ENCODE peak calls at places on chromosome 2, in four cellular contexts. X is IMR-90, R is astrocyte, H is prostate gland. Z is an unnamed sample.

GRCh38 chr2:74502720-74503505 is 3.5 kb upstream of the LBX2 start:
- DNase-seq in R (peak; percentile 67), H (no peak), X (peak; percentile 84), Z (peak; percentile 89)

GRCh38 chr2:85737481-85737880 is 16.3 kb upstream of the ATOH8 start:
- DNase-seq in R (peak; percentile 85), X (peak; percentile 87), H (no peak), Z (peak; percentile 88)

GRCh38 chr2:241665731-241666440 is 20.7 kb downstream of the DTYMK start:
- DNase-seq in X (no peak), H (no peak), R (peak; percentile 25), Z (no peak)

GRCh38 chr2:45700407-45701013 is 49.0 kb downstream of the PRKCE start:
- DNase-seq in H (no peak), R (no peak), X (no peak), Z (no peak)

GRCh38 chr2:218286570-218287459 is 5.5 kb downstream of the TMBIM1 start:
- DNase-seq in H (peak; percentile 90), X (peak; percentile 94), R (peak; percentile 95), Z (peak; percentile 97)

GRCh38 chr2:233359823-233360222 is 5.5 kb downstream of the DGKD start:
- DNase-seq in X (no peak), H (no peak), R (no peak), Z (no peak)

GRCh38 chr2:210915912-210916311 is 359.5 kb downstream of the CPS1 start:
- DNase-seq in R (no peak), X (no peak), H (no peak), Z (no peak)

GRCh38 chr2:32926708-32927084 is 20.1 kb upstream of the LTBP1 start:
- DNase-seq in H (no peak), R (peak; percentile 39), X (peak; percentile 93), Z (peak; percentile 95)

GRCh38 chr2:160224060-160224459 is 24.0 kb upstream of the ITGB6 start:
- DNase-seq in H (no peak), R (peak; percentile 98), X (peak; percentile 98), Z (peak; percentile 89)

GRCh38 chr2:44349506-44349905 is 11.8 kb downstream of the PREPL start:
- DNase-seq in X (no peak), H (no peak), R (no peak), Z (no peak)

GRCh38 chr2:104858325-104858978 is 4.5 kb downstream of the POU3F3 start:
- DNase-seq in X (no peak), H (no peak), R (no peak), Z (no peak)

GRCh38 chr2:202265467-202266277 is at the start of gene NOP58:
- DNase-seq in R (peak; percentile 91), X (peak; percentile 96), H (peak; percentile 96), Z (peak; percentile 96)

GRCh38 chr2:69538872-69539548 is 101.8 kb upstream of the NFU1 start:
- DNase-seq in H (no peak), R (no peak), X (no peak), Z (no peak)

GRCh38 chr2:158742536-158742935 is 52.6 kb upstream of the DAPL1 start:
- DNase-seq in X (no peak), H (no peak), R (no peak), Z (no peak)

GRCh38 chr2:32246911-32247310 is 17.8 kb downstream of the NLRC4 start:
- DNase-seq in X (no peak), H (no peak), R (no peak), Z (no peak)

GRCh38 chr2:68715353-68716041 is 19.1 kb upstream of the ARHGAP25 start:
- DNase-seq in H (peak; percentile 52), R (peak; percentile 6), X (peak; percentile 38), Z (peak; percentile 67)

GRCh38 chr2:12428324-12428723 is 288.4 kb upstream of the TRIB2 start:
- DNase-seq in R (no peak), X (peak; percentile 53), H (no peak), Z (no peak)

GRCh38 chr2:112095654-112096053 is 40.6 kb downstream of the TMEM87B start:
- DNase-seq in R (no peak), X (no peak), H (no peak), Z (no peak)

GRCh38 chr2:88054300-88055048 is 1.1 kb downstream of the KRCC1 start:
- DNase-seq in X (no peak), R (peak; percentile 34), H (no peak), Z (peak; percentile 8)

GRCh38 chr2:220510668-220511067 is 883.2 kb downstream of the SLC4A3 start:
- DNase-seq in R (peak; percentile 64), X (peak; percentile 56), H (no peak), Z (peak; percentile 10)

GRCh38 chr2:72973566-72974435 is 56.5 kb downstream of the EMX1 start:
- DNase-seq in H (no peak), R (peak; percentile 9), X (peak; percentile 58), Z (peak; percentile 68)

GRCh38 chr2:112055833-112056625 is 960 bp downstream of the TMEM87B start:
- DNase-seq in R (peak; percentile 94), H (peak; percentile 63), X (peak; percentile 95), Z (peak; percentile 97)

GRCh38 chr2:79935046-79935729 is 369.4 kb downstream of the LRRTM1 start:
- DNase-seq in H (no peak), X (no peak), R (no peak), Z (no peak)

GRCh38 chr2:234032301-234032856 is 18.1 kb upstream of the SPP2 start:
- DNase-seq in X (peak; percentile 82), H (no peak), R (peak; percentile 86), Z (peak; percentile 56)

GRCh38 chr2:213148572-213149331 is 2.7 kb downstream of the IKZF2 start:
- DNase-seq in H (no peak), X (no peak), R (no peak), Z (no peak)

GRCh38 chr2:214261683-214262082 is 149.2 kb upstream of the VWC2L start:
- DNase-seq in R (peak; percentile 22), H (no peak), X (peak; percentile 8), Z (no peak)

GRCh38 chr2:180985771-180986395 is 5.5 kb downstream of the UBE2E3 start:
- DNase-seq in X (no peak), R (no peak), H (no peak), Z (no peak)

GRCh38 chr2:44107086-44107740 is 61.5 kb upstream of the PPM1B start:
- DNase-seq in H (no peak), R (no peak), X (no peak), Z (no peak)

GRCh38 chr2:228417966-228418365 is 236.5 kb upstream of the SPHKAP start:
- DNase-seq in R (no peak), X (no peak), H (no peak), Z (no peak)

GRCh38 chr2:128622916-128623620 is 304.4 kb upstream of the HS6ST1 start:
- DNase-seq in R (peak; percentile 56), X (peak; percentile 47), H (no peak), Z (no peak)

GRCh38 chr2:196205891-196206408 is 34.6 kb upstream of the STK17B start:
- DNase-seq in R (peak; percentile 23), X (no peak), H (peak; percentile 61), Z (peak; percentile 78)

GRCh38 chr2:196204991-196205766 is 33.8 kb upstream of the STK17B start:
- DNase-seq in X (no peak), H (no peak), R (no peak), Z (no peak)

GRCh38 chr2:196201229-196201998 is 30.0 kb upstream of the STK17B start:
- DNase-seq in H (no peak), X (no peak), R (no peak), Z (peak; percentile 20)

GRCh38 chr2:196208915-196209314 is 37.5 kb upstream of the STK17B start:
- DNase-seq in R (no peak), X (no peak), H (no peak), Z (no peak)

DNA sequence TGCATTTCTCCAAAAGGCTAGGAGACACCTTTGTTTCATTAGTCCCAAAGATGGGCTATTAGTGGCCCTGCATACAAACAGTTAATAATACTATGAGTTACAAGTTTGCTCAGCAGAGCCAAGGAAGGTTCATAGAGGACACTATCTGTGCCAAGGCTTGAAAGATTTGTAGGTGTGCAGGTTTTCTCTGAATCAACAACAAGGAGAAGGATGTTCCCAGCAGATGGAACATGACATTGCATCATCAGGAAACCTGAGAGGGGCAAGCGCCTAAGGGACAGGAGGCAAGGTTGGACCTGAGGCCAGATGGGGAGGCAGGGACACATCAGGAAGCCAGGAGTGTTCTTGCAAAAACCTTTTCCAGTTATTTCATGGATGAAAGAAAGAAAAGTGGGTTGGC is 35.4 kb upstream of the STK17B start:
- DNase-seq in H (peak; percentile 92), R (no peak), X (no peak), Z (no peak)
- H3K4me3 ChIP-seq in H (no peak overlapping the region), R (no peak overlapping the region), X (no peak overlapping the region), Z (no peak overlapping the region)

GRCh38 chr2:48104418-48104817 is 198.1 kb upstream of the FBXO11 start:
- DNase-seq in R (no peak), H (no peak), X (no peak), Z (no peak)

GRCh38 chr2:48105848-48106247 is 199.6 kb upstream of the FBXO11 start:
- DNase-seq in H (no peak), X (no peak), R (no peak), Z (no peak)

GRCh38 chr2:48109491-48110204 is 203.3 kb upstream of the FBXO11 start:
- DNase-seq in X (no peak), R (no peak), H (no peak), Z (no peak)

GRCh38 chr2:48108455-48108854 is 202.2 kb upstream of the FBXO11 start:
- DNase-seq in H (no peak), R (no peak), X (no peak), Z (no peak)

DNA sequence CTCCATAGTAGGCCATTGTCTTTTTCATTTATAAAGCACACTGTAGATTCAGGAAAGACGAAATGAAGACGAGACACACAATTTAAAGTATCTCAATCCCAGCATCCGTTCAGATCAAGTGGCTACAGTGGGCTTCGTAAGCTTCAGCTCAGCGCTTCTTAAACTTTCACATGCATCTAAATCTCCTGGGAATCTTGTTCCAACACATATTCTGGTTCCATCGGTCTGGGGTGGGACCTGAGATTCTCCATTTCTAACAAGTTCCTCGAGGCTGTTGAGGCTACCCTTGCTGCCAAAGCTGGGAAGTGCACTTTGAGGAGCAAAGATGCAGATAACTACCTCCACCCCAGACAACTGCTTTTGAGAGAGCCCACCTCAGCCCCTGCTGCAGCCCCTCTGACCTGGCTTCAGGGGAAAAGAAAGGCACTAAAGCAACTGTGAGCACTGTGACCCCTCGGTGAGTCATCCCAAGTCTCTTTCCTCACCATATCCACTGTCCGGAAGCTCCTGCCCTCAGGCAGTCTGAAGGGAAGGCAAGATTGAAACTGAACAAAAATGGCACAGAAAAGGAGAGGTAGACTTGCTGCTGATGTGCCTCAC is 201.1 kb upstream of the FBXO11 start:
- DNase-seq in X (peak; percentile 77), R (peak; percentile 49), H (no peak), Z (peak; percentile 77)
- TF ChIP-seq CTCF in X (peak; percentile 7), R (no peak), H (no peak), Z (peak; percentile 17)

DNA sequence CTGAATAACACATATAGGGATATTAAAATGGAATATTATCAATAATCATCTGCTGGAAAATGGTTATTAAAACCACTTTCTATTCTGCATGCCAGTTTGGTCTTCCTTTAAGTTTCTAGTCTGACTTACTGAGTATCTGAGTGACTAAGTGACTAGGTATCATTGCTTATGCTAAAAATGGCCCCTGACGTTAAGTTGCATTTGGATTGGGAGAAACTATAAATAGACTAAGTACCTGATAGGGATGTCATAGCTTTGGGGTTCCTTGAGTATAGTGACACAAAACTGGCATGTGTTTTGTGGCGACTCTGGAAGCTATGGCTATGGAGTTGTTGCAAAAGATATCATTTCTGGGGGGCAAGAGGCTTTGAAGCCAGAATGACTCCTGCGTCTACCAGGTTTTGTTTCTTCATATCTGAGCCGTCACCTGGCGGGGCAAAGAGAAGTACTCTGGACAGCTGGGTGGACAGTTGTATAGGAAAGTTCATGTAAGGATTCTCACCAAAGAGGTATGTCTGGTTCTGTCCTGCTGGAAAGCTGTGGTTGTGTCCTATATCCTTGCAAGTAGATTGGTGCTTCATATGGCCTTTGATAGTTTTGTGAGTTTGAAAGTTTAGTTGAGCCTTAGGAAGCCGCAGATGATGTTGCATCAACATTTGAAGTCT is 17.9 kb downstream of the ITGAV start:
- DNase-seq in H (no peak), R (no peak), X (peak; percentile 26), Z (no peak)
- H3K4me3 ChIP-seq in H (no peak overlapping the region), R (no peak overlapping the region), X (no peak overlapping the region), Z (no peak overlapping the region)

GRCh38 chr2:172704072-172704936 is 31.3 kb upstream of the RAPGEF4 start:
- DNase-seq in X (peak; percentile 51), H (no peak), R (no peak), Z (peak; percentile 44)
- TF ChIP-seq CTCF in X (peak; percentile 54), H (no peak), R (peak; percentile 54), Z (peak; percentile 57)

Z was measured in fibroblast of pulmonary artery.